ENCODE peak calls at places on chromosome 13, in four cellular contexts. B is SJSA1, E is uterus, G is A549. Y is an unnamed sample.

GRCh38 chr13:114324334-114324733 is 10.0 kb downstream of the CHAMP1 start:
- DNase-seq in G (no peak), B (no peak), E (no peak), Y (no peak)

GRCh38 chr13:27559714-27560113 is 60.6 kb downstream of the LNX2 start:
- DNase-seq in E (no peak), G (no peak), B (no peak), Y (no peak)

GRCh38 chr13:41122838-41123237 is 9.8 kb downstream of the KBTBD6 start:
- DNase-seq in B (no peak), E (no peak), G (no peak), Y (no peak)

GRCh38 chr13:27170221-27170520 is 1.4 kb downstream of the USP12 start:
- DNase-seq in B (no peak), E (no peak), G (no peak), Y (no peak)

GRCh38 chr13:30364876-30365275 is 57.4 kb upstream of the UBE2L5 start:
- DNase-seq in E (no peak), G (no peak), B (no peak), Y (no peak)

GRCh38 chr13:40604135-40604534 is 62.3 kb downstream of the FOXO1 start:
- DNase-seq in G (no peak), B (no peak), E (no peak), Y (no peak)

GRCh38 chr13:47250141-47250540 is 353.3 kb upstream of the HTR2A start:
- DNase-seq in E (peak), G (no peak), B (no peak), Y (no peak)

GRCh38 chr13:36608474-36608873 is 65.3 kb upstream of the SERTM1 start:
- DNase-seq in B (no peak), G (no peak), E (no peak), Y (no peak)

GRCh38 chr13:97310809-97311436 is 88.8 kb downstream of the MBNL2 start:
- DNase-seq in E (no peak), B (no peak), G (no peak), Y (no peak)

GRCh38 chr13:70253411-70253810 is 145.2 kb upstream of the KLHL1 start:
- DNase-seq in B (no peak), G (no peak), E (no peak), Y (no peak)

GRCh38 chr13:76719955-76720354 is 166.2 kb downstream of the KCTD12 start:
- DNase-seq in E (no peak), G (no peak), B (no peak), Y (no peak)

GRCh38 chr13:93903909-93904308 is 575.6 kb downstream of the DCT start:
- DNase-seq in E (no peak), G (no peak), B (no peak), Y (no peak)

GRCh38 chr13:114145256-114145655 is 12.8 kb upstream of the RASA3 start:
- DNase-seq in B (no peak), G (no peak), E (no peak), Y (peak)

GRCh38 chr13:48775804-48776203 is 122.1 kb downstream of the CYSLTR2 start:
- DNase-seq in B (peak), E (no peak), G (no peak), Y (no peak)

GRCh38 chr13:86563308-86563707 is 764.1 kb upstream of the SLITRK6 start:
- DNase-seq in E (no peak), G (no peak), B (no peak), Y (no peak)

GRCh38 chr13:20142019-20142926 is 18.6 kb downstream of the GJA3 start:
- DNase-seq in B (no peak), E (no peak), G (no peak), Y (peak)

GRCh38 chr13:59835569-59835968 is 328.2 kb downstream of the DIAPH3 start:
- DNase-seq in E (no peak), B (no peak), G (no peak), Y (no peak)

GRCh38 chr13:93344048-93344447 is 117.4 kb downstream of the GPC6 start:
- DNase-seq in B (no peak), G (no peak), E (no peak), Y (no peak)

GRCh38 chr13:65240773-65241172 is 1989.4 kb downstream of the PCDH9 start:
- DNase-seq in G (no peak), B (no peak), E (no peak), Y (no peak)

GRCh38 chr13:44730099-44730498 is 154.0 kb upstream of the TSC22D1 start:
- DNase-seq in E (no peak), B (no peak), G (no peak), Y (no peak)

GRCh38 chr13:44726214-44726613 is 150.1 kb upstream of the TSC22D1 start:
- DNase-seq in E (no peak), G (no peak), B (no peak), Y (no peak)

GRCh38 chr13:44732503-44733098 is 156.5 kb upstream of the TSC22D1 start:
- DNase-seq in G (no peak), B (no peak), E (no peak), Y (no peak)

GRCh38 chr13:44726777-44727176 is 150.6 kb upstream of the TSC22D1 start:
- DNase-seq in B (no peak), E (no peak), G (no peak), Y (no peak)
- H3K27ac ChIP-seq in B (no peak), E (no peak), G (peak), Y (no peak)

DNA sequence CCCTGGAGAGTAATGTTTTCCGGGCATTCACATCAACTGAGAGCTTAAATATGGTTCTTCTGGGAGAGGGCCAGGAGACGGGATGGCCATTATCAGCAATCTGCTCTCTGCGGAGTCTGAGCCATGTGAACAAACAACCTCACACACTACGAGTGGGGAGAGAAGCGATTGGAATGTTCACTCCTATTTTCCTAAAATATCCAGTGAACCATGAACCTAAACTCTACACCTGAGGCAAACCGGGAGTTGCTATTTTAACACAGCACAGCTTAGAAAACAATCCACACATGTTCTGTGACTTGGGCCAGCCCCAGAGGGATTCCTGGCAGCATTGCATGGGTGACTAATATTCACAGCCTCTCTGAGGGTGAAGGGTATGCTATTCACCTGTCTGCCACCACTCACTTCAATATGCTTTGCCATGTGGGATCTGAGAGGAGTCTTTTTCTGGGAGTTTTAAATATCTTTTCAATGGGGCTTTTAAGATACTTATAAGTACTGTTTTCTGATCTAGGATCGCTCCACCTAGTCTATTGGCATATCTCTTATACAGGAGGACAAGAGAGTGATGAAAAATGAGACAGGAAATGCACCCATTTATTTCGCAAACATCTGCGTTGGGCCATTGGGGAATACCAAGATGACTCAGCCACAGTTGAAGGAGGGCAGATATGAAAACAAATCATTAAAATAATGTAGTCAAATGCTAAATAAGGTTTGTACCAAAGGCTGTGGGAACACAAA is 72.6 kb upstream of the SERP2 start:
- DNase-seq in G (peak), E (peak), B (peak), Y (peak)
- H3K27ac ChIP-seq in G (peak), E (peak), B (peak), Y (peak)

DNA sequence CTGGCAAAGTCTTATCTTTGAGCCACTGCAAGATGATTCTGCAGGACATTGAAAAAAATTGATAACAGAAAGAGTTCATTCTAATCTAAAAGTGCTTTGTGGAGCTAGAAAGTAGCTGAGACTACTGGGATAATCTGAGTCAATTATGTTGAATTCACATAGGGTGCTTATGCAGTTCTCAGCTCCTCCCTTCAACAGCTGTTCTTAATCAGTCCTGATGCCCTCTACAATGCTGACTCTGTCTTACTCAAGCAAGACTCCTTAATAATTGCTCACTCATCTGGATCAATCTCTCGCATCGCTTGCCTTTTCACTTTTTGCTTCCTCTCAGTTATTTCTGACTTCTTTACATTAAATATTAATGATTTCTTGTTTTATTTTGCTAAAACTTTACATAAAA is 182.1 kb downstream of the PCDH17 start:
- DNase-seq in E (no peak), B (no peak), G (no peak), Y (no peak)
- H3K27ac ChIP-seq in E (no peak), B (no peak), G (no peak), Y (no peak)

GRCh38 chr13:24505756-24506155 is 6.8 kb downstream of the PARP4 start:
- DNase-seq in E (no peak), B (no peak), G (no peak), Y (no peak)

GRCh38 chr13:24512208-24513068 is at the start of gene PARP4:
- DNase-seq in G (peak), B (peak), E (peak), Y (peak)

GRCh38 chr13:24506698-24507335 is 5.8 kb downstream of the PARP4 start:
- DNase-seq in E (no peak), G (no peak), B (no peak), Y (no peak)

GRCh38 chr13:24511824-24512207 is 762 bp downstream of the PARP4 start:
- DNase-seq in E (no peak), G (peak), B (peak), Y (no peak)

DNA sequence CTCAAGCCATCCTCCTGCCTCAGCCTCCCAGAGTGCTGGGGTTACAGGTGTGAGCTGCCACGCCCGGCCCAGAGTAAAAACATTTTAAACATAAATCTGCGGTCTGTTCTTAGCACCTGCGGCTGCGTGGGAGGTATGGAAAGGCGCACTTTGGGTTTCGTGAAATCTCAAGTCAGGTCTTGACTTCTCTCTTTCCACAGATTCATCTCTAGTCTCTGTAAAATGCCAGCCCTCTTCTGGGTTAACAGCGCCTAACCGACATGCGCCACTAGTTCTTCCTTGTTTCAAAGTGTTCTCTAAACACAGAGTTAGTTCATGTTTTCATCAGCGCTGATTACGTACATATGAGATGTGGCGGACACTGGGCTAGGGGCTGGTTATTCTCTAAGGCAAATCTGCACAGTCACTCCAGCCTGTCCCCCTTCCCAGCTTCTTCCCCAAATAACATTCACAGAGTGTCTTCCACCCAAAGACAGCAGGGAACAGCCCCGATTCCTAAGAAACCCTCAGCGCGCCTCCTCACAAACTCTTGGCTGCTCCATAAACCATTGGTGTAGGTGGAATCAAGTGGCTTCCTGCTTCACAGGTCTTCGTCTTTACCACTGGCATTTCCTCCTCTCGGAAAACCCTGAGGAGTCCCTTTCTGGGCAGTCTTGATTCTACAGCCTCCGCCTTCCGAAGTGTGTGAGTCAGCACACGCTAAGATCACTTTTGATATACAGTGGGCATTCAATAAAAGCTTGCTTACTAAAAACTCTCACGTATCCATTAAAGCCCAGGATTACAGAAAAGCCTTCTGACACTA is 1.4 kb downstream of the PARP4 start:
- DNase-seq in E (no peak), B (peak), G (peak), Y (no peak)
- H3K27ac ChIP-seq in E (peak), B (peak), G (peak), Y (no peak)